ENCODE peak calls at places on chromosome 16, in ten cellular contexts. E is lung; B is fibroblast of lung; G is hepatocyte; S is heart left ventricle; U is neuronal stem cell; O is tibial nerve; R is left ventricle myocardium inferior; V is thoracic aorta; T is naive thymus-derived CD4-positive, alpha-beta T cell. M is an unnamed sample. For H3K4me1 and H3K9me3, the result is how much of the 10 kb centered on the place peaks cover.

GRCh38 chr16:65876200-65876498 is 490.3 kb upstream of the CDH5 start:
- DNase-seq in E (no peak), B (peak), G (no peak), S (no peak), U (no peak), O (no peak), R (no peak), V (no peak), T (no peak), M (no peak)

GRCh38 chr16:88719267-88719932 is 13.1 kb downstream of the CTU2 start:
- DNase-seq in E (no peak), B (no peak), G (no peak), S (peak), U (no peak), O (no peak), R (peak), V (no peak), T (no peak), M (no peak)

GRCh38 chr16:9042943-9043680 is 48.3 kb upstream of the HAPSTR1 start:
- DNase-seq in E (no peak), B (peak), G (no peak), S (no peak), U (no peak), O (no peak), R (no peak), V (no peak), T (no peak), M (no peak)

GRCh38 chr16:68893710-68894705 is 50.7 kb downstream of the TANGO6 start:
- DNase-seq in E (no peak), B (peak), G (peak), S (peak), U (peak), O (no peak), R (peak), V (no peak), T (no peak), M (peak)

GRCh38 chr16:89187337-89188063 is 12.8 kb downstream of the SLC22A31 start:
- DNase-seq in E (no peak), B (peak), G (no peak), S (peak), U (no peak), O (no peak), R (no peak), V (no peak), T (peak), M (no peak)

GRCh38 chr16:8863594-8864424 is 5.0 kb downstream of the CARHSP1 start:
- DNase-seq in E (no peak), B (peak), G (peak), S (peak), U (no peak), O (peak), R (peak), V (no peak), T (no peak), M (peak)

GRCh38 chr16:50167603-50168002 is 14.5 kb downstream of the TENT4B start:
- DNase-seq in E (no peak), B (no peak), G (no peak), S (no peak), U (no peak), O (no peak), R (no peak), V (no peak), T (no peak), M (no peak)

GRCh38 chr16:878071-878784 is 77.7 kb upstream of the GNG13 start:
- DNase-seq in E (no peak), B (peak), G (no peak), S (no peak), U (no peak), O (no peak), R (peak), V (no peak), T (no peak), M (no peak)

GRCh38 chr16:84738255-84739038 is 38.6 kb downstream of the USP10 start:
- DNase-seq in E (peak), B (peak), G (peak), S (peak), U (peak), O (peak), R (peak), V (no peak), T (peak), M (peak)

GRCh38 chr16:84737192-84737591 is 37.4 kb downstream of the USP10 start:
- DNase-seq in E (no peak), B (no peak), G (no peak), S (no peak), U (no peak), O (no peak), R (no peak), V (no peak), T (no peak), M (no peak)

GRCh38 chr16:84732674-84733352 is 33.0 kb downstream of the USP10 start:
- DNase-seq in E (no peak), B (no peak), G (no peak), S (no peak), U (no peak), O (no peak), R (no peak), V (no peak), T (no peak), M (no peak)

GRCh38 chr16:84737658-84738057 is 37.9 kb downstream of the USP10 start:
- DNase-seq in E (peak), B (no peak), G (no peak), S (no peak), U (no peak), O (no peak), R (no peak), V (no peak), T (no peak), M (peak)

GRCh38 chr16:84735846-84736586 is 36.2 kb downstream of the USP10 start:
- DNase-seq in E (peak), B (peak), G (no peak), S (peak), U (no peak), O (no peak), R (no peak), V (no peak), T (peak), M (peak)
- H3K4me1 ChIP-seq in E (under half), B (under half), G (under half), S (under half), U (under half), O (under half), R (half or more), V (under half), T (under half), M (under half)

DNA sequence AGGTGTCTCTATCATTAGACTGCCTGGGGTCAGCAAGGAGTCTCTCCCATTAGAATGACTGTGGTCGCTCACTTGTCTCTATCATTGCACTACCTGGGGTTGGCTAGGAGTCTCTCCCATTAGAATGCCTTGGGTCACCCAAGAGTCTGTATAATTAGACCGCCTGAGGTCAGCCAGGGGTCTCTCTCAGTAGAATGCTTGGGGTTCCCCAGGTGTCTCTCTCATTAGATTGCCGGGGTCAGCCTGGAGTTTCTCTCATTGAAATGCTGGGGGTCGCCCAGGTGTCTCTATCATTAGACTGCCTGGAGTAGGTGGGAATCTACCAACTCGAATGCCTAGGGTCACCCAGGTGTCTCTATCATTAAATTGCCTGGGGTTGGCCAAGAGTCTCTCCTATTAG is 2231.6 kb downstream of the TP53TG3F start:
- DNase-seq in E (no peak), B (no peak), G (no peak), S (no peak), U (no peak), O (no peak), R (no peak), V (no peak), T (no peak), M (no peak)
- H3K9me3 ChIP-seq in E (under half), B (under half), G (under half), S (under half), U (under half), O (under half), R (half or more), V (under half), T (under half), M (under half)

GRCh38 chr16:55469821-55470532 is 9.0 kb upstream of the MMP2 start:
- DNase-seq in E (no peak), B (no peak), G (no peak), S (no peak), U (no peak), O (no peak), R (no peak), V (no peak), T (no peak), M (no peak)
- H3K27ac ChIP-seq in E (no peak), B (no peak), G (no peak), S (no peak), U (no peak), O (peak), R (peak), V (peak), T (no peak), M (peak)

DNA sequence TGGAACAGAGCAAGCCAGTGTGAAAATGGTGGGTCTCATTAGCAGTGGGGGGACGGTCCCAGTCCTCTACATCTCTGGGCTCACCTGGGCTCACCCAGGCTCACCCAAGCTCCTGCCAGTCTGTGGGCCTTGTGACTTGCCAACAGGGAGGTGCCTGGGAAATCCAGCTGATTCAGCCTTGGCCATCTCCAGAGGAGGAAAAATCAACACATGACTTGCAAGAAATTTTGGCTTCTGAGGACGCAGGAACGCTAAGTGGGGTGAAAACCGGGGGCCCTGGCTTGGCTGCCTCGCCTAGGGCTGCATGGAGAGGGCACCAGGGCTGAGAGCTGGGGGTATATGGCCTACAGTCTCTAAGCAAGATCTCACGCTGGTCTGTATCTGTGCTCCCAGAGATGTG is 47.7 kb downstream of the VAC14 start:
- DNase-seq in E (no peak), B (no peak), G (no peak), S (no peak), U (no peak), O (no peak), R (no peak), V (no peak), T (no peak), M (no peak)
- H3K4me1 ChIP-seq in E (under half), B (under half), G (under half), S (under half), U (under half), O (under half), R (under half), V (under half), T (under half), M (under half)

GRCh38 chr16:59645194-59645593 is 911.1 kb upstream of the GOT2 start:
- DNase-seq in E (no peak), B (no peak), G (no peak), S (no peak), U (no peak), O (no peak), R (no peak), V (no peak), T (no peak), M (no peak)
- H3K9me3 ChIP-seq in E (under half), B (under half), G (under half), S (under half), U (under half), O (under half), R (half or more), V (under half), T (under half), M (under half)

GRCh38 chr16:83070416-83071199 is 443.8 kb downstream of the CDH13 start:
- DNase-seq in E (no peak), B (no peak), G (no peak), S (no peak), U (no peak), O (no peak), R (no peak), V (no peak), T (no peak), M (no peak)
- H3K27ac ChIP-seq in E (no peak), B (no peak), G (no peak), S (no peak), U (no peak), O (no peak), R (no peak), V (peak), T (no peak), M (no peak)

GRCh38 chr16:70747703-70748631 is 53.0 kb downstream of the VAC14 start:
- DNase-seq in E (peak), B (peak), G (peak), S (peak), U (no peak), O (no peak), R (no peak), V (no peak), T (no peak), M (no peak)
- H3K4me1 ChIP-seq in E (half or more), B (half or more), G (under half), S (half or more), U (under half), O (under half), R (half or more), V (under half), T (under half), M (half or more)

DNA sequence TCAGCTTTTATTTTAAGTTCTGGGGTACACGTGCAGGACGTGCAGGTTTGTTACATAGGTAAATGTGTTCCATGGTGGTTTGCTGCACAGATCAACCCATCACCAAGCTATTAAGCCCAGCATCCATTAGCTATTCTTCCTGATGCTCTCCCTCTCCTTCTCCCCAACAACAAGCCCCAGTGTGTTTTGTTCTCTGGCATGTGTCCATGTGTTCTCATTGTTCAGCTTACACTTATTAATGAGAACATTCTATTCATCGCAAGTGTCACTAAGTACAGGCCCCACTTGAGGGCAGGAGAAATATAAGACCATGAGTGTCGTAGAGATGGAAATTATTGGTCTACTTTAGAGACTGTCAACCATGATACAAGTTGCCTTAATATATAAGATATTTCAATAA is 615.1 kb downstream of the CDH8 start:
- DNase-seq in E (no peak), B (no peak), G (no peak), S (no peak), U (no peak), O (no peak), R (no peak), V (no peak), T (no peak), M (no peak)
- H3K9me3 ChIP-seq in E (under half), B (under half), G (under half), S (under half), U (under half), O (under half), R (under half), V (under half), T (under half), M (under half)

M was measured in body of pancreas.